ENCODE peak calls at places on chromosomes 6 and 20, in five cellular contexts. U is heart left ventricle, W is HFFc6, X is IMR-90, Q is heart right ventricle. I is an unnamed sample.

GRCh38 chr6:44073612-44074382 is 53.5 kb downstream of the MRPL14 start:
- DNase-seq in X (no peak), W (no peak), U (no peak), Q (no peak), I (no peak)

GRCh38 chr20:3430376-3431069 is 23.1 kb upstream of the DNAAF9 start:
- DNase-seq in U (peak; percentile 32), X (no peak), Q (no peak), W (no peak), I (no peak)

GRCh38 chr6:168032383-168032760 is 34.9 kb downstream of the KIF25 start:
- DNase-seq in Q (peak; percentile 27), W (peak; percentile 75), X (peak; percentile 86), U (no peak), I (no peak)

GRCh38 chr6:53065266-53066058 is at the start of gene FBXO9:
- DNase-seq in W (no peak), X (no peak), U (peak; percentile 84), Q (peak; percentile 51), I (peak; percentile 83)

GRCh38 chr6:137903933-137904821 is 37.1 kb downstream of the TNFAIP3 start:
- DNase-seq in W (peak; percentile 50), Q (no peak), U (no peak), X (peak; percentile 52), I (no peak)

GRCh38 chr6:121335111-121336008 is 1.1 kb upstream of the TBC1D32 start:
- DNase-seq in X (no peak), Q (no peak), W (no peak), U (no peak), I (no peak)

GRCh38 chr6:107625264-107625663 is 135.3 kb downstream of the SOBP start:
- DNase-seq in X (no peak), W (no peak), Q (no peak), U (no peak), I (no peak)

GRCh38 chr20:57199656-57200405 is 66.6 kb downstream of the BMP7 start:
- DNase-seq in W (peak; percentile 20), X (no peak), U (no peak), Q (no peak), I (no peak)

GRCh38 chr6:113318553-113318952 is 538.6 kb upstream of the MARCKS start:
- DNase-seq in U (no peak), W (no peak), Q (no peak), X (peak; percentile 4), I (no peak)

GRCh38 chr6:13027200-13027599 is 301.1 kb downstream of the TBC1D7 start:
- DNase-seq in Q (no peak), X (no peak), U (no peak), W (no peak), I (no peak)

GRCh38 chr20:5863040-5863811 is 87.1 kb downstream of the TRMT6 start:
- DNase-seq in Q (no peak), X (peak; percentile 72), W (peak; percentile 55), U (no peak), I (no peak)

GRCh38 chr6:140366991-140367390 is 992.5 kb upstream of the CITED2 start:
- DNase-seq in W (peak; percentile 76), Q (no peak), X (peak; percentile 95), U (no peak), I (no peak)

GRCh38 chr6:48869595-48869994 is 593.5 kb downstream of the MMUT start:
- DNase-seq in X (no peak), Q (no peak), U (no peak), W (no peak), I (no peak)

GRCh38 chr20:7828437-7828836 is 111.8 kb downstream of the HAO1 start:
- DNase-seq in Q (peak; percentile 52), U (no peak), W (no peak), X (no peak), I (no peak)

GRCh38 chr20:37734228-37734980 is 40.6 kb downstream of the CTNNBL1 start:
- DNase-seq in W (no peak), U (no peak), Q (no peak), X (peak; percentile 38), I (no peak)

GRCh38 chr20:10769700-10770099 is 95.9 kb upstream of the JAG1 start:
- DNase-seq in U (no peak), X (peak; percentile 39), Q (no peak), W (no peak), I (no peak)

GRCh38 chr6:162485464-162485863 is 242.1 kb downstream of the PRKN start:
- DNase-seq in Q (no peak), U (no peak), W (no peak), X (no peak), I (no peak)

GRCh38 chr6:125835221-125835744 is 44.5 kb downstream of the NCOA7 start:
- DNase-seq in X (peak; percentile 75), W (peak; percentile 52), U (no peak), Q (no peak), I (no peak)

GRCh38 chr6:100657678-100658330 is 193.1 kb upstream of the SIM1 start:
- DNase-seq in Q (no peak), W (peak; percentile 31), X (peak; percentile 3), U (no peak), I (no peak)

GRCh38 chr20:46130534-46130933 is 12.4 kb downstream of the CD40 start:
- DNase-seq in Q (no peak), W (no peak), U (no peak), X (no peak), I (no peak)

GRCh38 chr20:62666736-62667529 is 24.6 kb downstream of the SLCO4A1 start:
- DNase-seq in X (peak; percentile 20), U (peak; percentile 78), Q (peak; percentile 74), W (no peak), I (no peak)

GRCh38 chr20:62732766-62733165 is 24.1 kb downstream of the NTSR1 start:
- DNase-seq in X (no peak), W (no peak), Q (no peak), U (no peak), I (no peak)

GRCh38 chr6:47303861-47304260 is 5.8 kb downstream of the TNFRSF21 start:
- DNase-seq in U (no peak), W (no peak), Q (no peak), X (no peak), I (no peak)

GRCh38 chr6:150697515-150697914 is 97.8 kb downstream of the PLEKHG1 start:
- DNase-seq in X (no peak), U (peak; percentile 34), W (no peak), Q (no peak), I (no peak)

GRCh38 chr6:5125152-5126006 is 40.2 kb downstream of the PPP1R3G start:
- DNase-seq in U (no peak), X (peak; percentile 68), W (peak; percentile 29), Q (no peak), I (no peak)

GRCh38 chr6:11245406-11245990 is 13.0 kb upstream of the NEDD9 start:
- DNase-seq in Q (no peak), U (no peak), X (no peak), W (no peak), I (no peak)

GRCh38 chr6:35500782-35501181 is 3.9 kb upstream of the TEAD3 start:
- DNase-seq in U (no peak), X (peak; percentile 76), Q (no peak), W (peak; percentile 55), I (no peak)

GRCh38 chr6:21176197-21176596 is 417.4 kb upstream of the SOX4 start:
- DNase-seq in U (no peak), Q (no peak), X (no peak), W (no peak), I (no peak)

GRCh38 chr6:12245763-12246720 is 44.1 kb upstream of the EDN1 start:
- DNase-seq in Q (no peak), U (no peak), W (peak; percentile 21), X (peak; percentile 39), I (no peak)

GRCh38 chr20:40966103-40966502 is 62.5 kb upstream of the TOP1 start:
- DNase-seq in Q (no peak), X (no peak), U (no peak), W (no peak), I (no peak)
- TF ChIP-seq CTCF in Q (no peak), X (peak; percentile 29), U (no peak), W (peak; percentile 74), I (no peak)

GRCh38 chr20:32577023-32577422 is 8.1 kb downstream of the NOL4L start:
- DNase-seq in U (no peak), X (no peak), Q (no peak), W (no peak), I (no peak)
- TF ChIP-seq CTCF in U (no peak), X (peak; percentile 17), Q (no peak), W (peak; percentile 55), I (no peak)

DNA sequence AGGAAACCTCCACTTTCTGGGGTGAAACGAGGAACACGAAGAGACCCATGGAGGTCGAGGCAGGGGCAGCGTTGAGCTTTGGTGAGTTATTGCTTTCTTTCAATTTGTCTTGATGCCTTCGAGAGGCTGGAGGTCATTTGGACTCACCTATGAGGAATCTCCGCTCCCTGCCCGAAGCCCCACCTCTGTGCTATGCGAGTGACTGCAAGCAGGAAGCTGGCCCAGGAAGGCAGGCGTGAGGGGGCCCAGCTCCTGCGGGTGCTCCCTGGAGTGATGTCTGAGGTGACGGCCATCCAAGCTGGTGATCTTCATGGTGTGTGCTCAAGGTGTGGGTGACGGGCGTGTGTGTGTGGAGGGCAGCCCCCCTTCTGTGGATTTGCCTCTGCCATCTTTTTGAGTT is 13.0 kb downstream of the PSMG4 start:
- DNase-seq in U (no peak), W (no peak), Q (no peak), X (no peak), I (no peak)
- TF ChIP-seq CTCF in U (no peak), W (no peak), Q (no peak), X (no peak), I (no peak)

GRCh38 chr6:152993847-152994246 is 8.7 kb downstream of the MTRF1L start:
- DNase-seq in W (no peak), U (no peak), Q (no peak), X (no peak), I (no peak)

GRCh38 chr6:152993431-152993830 is 9.1 kb downstream of the MTRF1L start:
- DNase-seq in U (no peak), Q (no peak), X (no peak), W (no peak), I (no peak)
- TF ChIP-seq CTCF in U (no peak), Q (no peak), X (peak; percentile 6), W (peak; percentile 45), I (no peak)

DNA sequence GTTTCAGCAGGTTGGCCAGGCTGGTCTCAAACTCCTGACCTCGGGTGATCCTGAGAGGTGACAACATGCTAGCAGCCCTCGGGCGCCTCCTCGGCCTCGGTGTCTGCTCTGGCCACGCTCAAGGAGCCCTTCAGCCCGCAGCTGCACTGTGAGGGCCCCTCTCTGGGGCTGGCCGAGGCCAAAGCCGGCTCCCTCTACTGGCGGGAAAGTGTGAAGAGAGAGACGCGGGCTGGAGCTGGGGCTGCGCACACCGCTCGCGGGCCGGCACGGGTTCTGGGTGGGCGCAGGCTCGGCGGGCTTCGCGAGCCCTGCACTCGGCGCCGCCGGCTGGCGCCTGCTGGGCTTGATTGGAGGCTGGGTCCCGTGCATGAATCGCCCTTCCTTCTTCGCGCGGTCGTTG is 80.8 kb upstream of the RBM24 start:
- DNase-seq in U (no peak), W (no peak), X (no peak), Q (no peak), I (no peak)
- TF ChIP-seq CTCF in U (no peak), W (peak; percentile 14), X (no peak), Q (peak; percentile 5), I (no peak)

DNA sequence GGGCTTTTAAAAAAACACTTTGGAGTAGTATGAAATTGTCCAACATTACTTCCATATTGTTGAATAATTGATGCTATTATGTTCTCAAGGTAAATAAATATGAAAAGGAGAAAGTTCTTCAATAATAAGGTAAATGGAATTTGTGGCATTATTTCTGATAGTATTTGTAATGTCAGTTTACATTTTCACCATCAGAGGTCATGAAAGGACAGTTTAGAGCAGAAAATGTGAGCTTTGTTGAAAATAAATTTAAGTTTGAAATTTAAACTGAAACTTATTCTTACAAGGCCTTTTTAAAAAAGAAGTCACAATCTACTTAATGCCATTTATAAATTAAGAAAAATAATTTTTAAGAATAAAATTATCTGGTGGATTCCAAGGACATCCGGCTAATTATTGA is 15.8 kb upstream of the CEP162 start:
- DNase-seq in U (no peak), W (no peak), X (no peak), Q (no peak), I (no peak)
- TF ChIP-seq CTCF in U (peak; percentile 22), W (peak; percentile 59), X (no peak), Q (peak; percentile 19), I (no peak)